ENCODE peak calls at places on chromosomes 12 and 14, in four cellular contexts. P, R, E and K are unnamed samples. For H3K4me1, the result is how much of the 10 kb centered on the place peaks cover.

GRCh38 chr14:25833341-25834121 is 764.3 kb downstream of the NOVA1 start:
- DNase-seq in P (no peak), R (peak), E (no peak), K (no peak)

GRCh38 chr12:49568442-49568776 is 467 bp upstream of the MCRS1 start:
- DNase-seq in P (peak), R (no peak), E (no peak), K (no peak)

GRCh38 chr12:27595231-27595642 is 71.2 kb downstream of the PPFIBP1 start:
- DNase-seq in P (no peak), R (no peak), E (no peak), K (peak)

GRCh38 chr14:102080183-102081080 is 6.4 kb downstream of the HSP90AA1 start:
- DNase-seq in P (peak), R (no peak), E (no peak), K (no peak)

GRCh38 chr12:110183386-110183785 is 59.2 kb downstream of the IFT81 start:
- DNase-seq in P (no peak), R (no peak), E (no peak), K (no peak)

GRCh38 chr14:100108042-100108825 is 43.0 kb downstream of the EVL start:
- DNase-seq in P (peak), R (peak), E (peak), K (peak)

GRCh38 chr12:81450920-81451739 is 308.0 kb downstream of the PPFIA2 start:
- DNase-seq in P (no peak), R (no peak), E (peak), K (no peak)

GRCh38 chr12:67279637-67280036 is 10.5 kb downstream of the CAND1 start:
- DNase-seq in P (no peak), R (no peak), E (no peak), K (no peak)

GRCh38 chr12:6927999-6928702 is 392 bp downstream of the ATN1 start:
- DNase-seq in P (peak), R (no peak), E (no peak), K (no peak)

GRCh38 chr14:24185741-24186140 is 2.9 kb downstream of the IPO4 start:
- DNase-seq in P (no peak), R (no peak), E (no peak), K (no peak)

GRCh38 chr12:105272814-105273416 is 36.9 kb upstream of the APPL2 start:
- DNase-seq in P (no peak), R (no peak), E (no peak), K (no peak)

GRCh38 chr12:51705450-51705849 is 114.4 kb downstream of the SCN8A start:
- DNase-seq in P (no peak), R (no peak), E (no peak), K (no peak)

GRCh38 chr12:15584366-15585041 is 204.7 kb downstream of the EPS8 start:
- DNase-seq in P (no peak), R (no peak), E (peak), K (no peak)

GRCh38 chr12:111443586-111443985 is 37.9 kb downstream of the SH2B3 start:
- DNase-seq in P (no peak), R (peak), E (no peak), K (peak)

GRCh38 chr12:109597795-109598427 is 24.3 kb downstream of the MVK start:
- DNase-seq in P (peak), R (peak), E (peak), K (peak)

GRCh38 chr14:77203611-77204456 is 22.2 kb downstream of the TMEM63C start:
- DNase-seq in P (no peak), R (no peak), E (no peak), K (no peak)

GRCh38 chr14:99792551-99793212 is 531 bp upstream of the EML1 start:
- DNase-seq in P (no peak), R (no peak), E (no peak), K (peak)

GRCh38 chr12:65152012-65152411 is 17.4 kb upstream of the LEMD3 start:
- DNase-seq in P (no peak), R (no peak), E (no peak), K (no peak)

GRCh38 chr12:10196210-10196609 is 16.5 kb upstream of the GABARAPL1 start:
- DNase-seq in P (no peak), R (no peak), E (no peak), K (no peak)

GRCh38 chr12:67981236-67982164 is 7.7 kb upstream of the IFNG-AS1 start:
- DNase-seq in P (no peak), R (no peak), E (peak), K (no peak)

GRCh38 chr12:126862500-126862899 is 1404.5 kb upstream of the TMEM132C start:
- DNase-seq in P (no peak), R (no peak), E (no peak), K (no peak)

GRCh38 chr12:91249059-91250055 is 66.7 kb upstream of the DCN start:
- DNase-seq in P (no peak), R (no peak), E (no peak), K (no peak)

GRCh38 chr14:91835197-91835919 is 32.0 kb downstream of the TC2N start:
- DNase-seq in P (no peak), R (peak), E (no peak), K (no peak)

GRCh38 chr14:74531467-74531866 is 37.9 kb downstream of the ISCA2 start:
- DNase-seq in P (no peak), R (peak), E (peak), K (no peak)

GRCh38 chr14:52025310-52025709 is 36.0 kb downstream of the RTRAF start:
- DNase-seq in P (no peak), R (no peak), E (no peak), K (no peak)

GRCh38 chr12:93369505-93369904 is 8.2 kb upstream of the NUDT4 start:
- DNase-seq in P (no peak), R (no peak), E (no peak), K (no peak)

GRCh38 chr12:118391424-118391823 is 15.1 kb downstream of the SUDS3 start:
- DNase-seq in P (no peak), R (no peak), E (no peak), K (no peak)

GRCh38 chr12:57757771-57758170 is 2.9 kb downstream of the MARCHF9 start:
- DNase-seq in P (no peak), R (no peak), E (no peak), K (no peak)

GRCh38 chr12:108597559-108598471 is at the start of gene TMEM119:
- DNase-seq in P (no peak), R (no peak), E (no peak), K (peak)

GRCh38 chr14:95500772-95501401 is 15.6 kb downstream of the SYNE3 start:
- DNase-seq in P (peak), R (peak), E (no peak), K (no peak)

GRCh38 chr14:64772394-64772950 is 68.2 kb downstream of the PLEKHG3 start:
- DNase-seq in P (peak), R (no peak), E (no peak), K (peak)

GRCh38 chr12:32039341-32039740 is 67.3 kb upstream of the BICD1 start:
- DNase-seq in P (no peak), R (no peak), E (no peak), K (no peak)

GRCh38 chr12:27244680-27245005 is 557 bp downstream of the STK38L start:
- DNase-seq in P (no peak), R (no peak), E (no peak), K (no peak)

GRCh38 chr12:3261782-3262359 is 184.7 kb downstream of the TSPAN9 start:
- DNase-seq in P (no peak), R (no peak), E (no peak), K (no peak)

GRCh38 chr12:54560374-54560858 is 11.0 kb downstream of the PDE1B start:
- DNase-seq in P (peak), R (peak), E (peak), K (peak)

GRCh38 chr12:69284131-69284530 is 44.8 kb downstream of the CPSF6 start:
- DNase-seq in P (peak), R (peak), E (peak), K (peak)

GRCh38 chr12:109389146-109389545 is 41.4 kb downstream of the MYO1H start:
- DNase-seq in P (no peak), R (no peak), E (no peak), K (no peak)

GRCh38 chr12:54993181-54993835 is 8.7 kb upstream of the TESPA1 start:
- DNase-seq in P (no peak), R (peak), E (peak), K (no peak)

GRCh38 chr12:120652671-120653435 is 12.4 kb downstream of the CABP1 start:
- DNase-seq in P (no peak), R (no peak), E (no peak), K (no peak)

DNA sequence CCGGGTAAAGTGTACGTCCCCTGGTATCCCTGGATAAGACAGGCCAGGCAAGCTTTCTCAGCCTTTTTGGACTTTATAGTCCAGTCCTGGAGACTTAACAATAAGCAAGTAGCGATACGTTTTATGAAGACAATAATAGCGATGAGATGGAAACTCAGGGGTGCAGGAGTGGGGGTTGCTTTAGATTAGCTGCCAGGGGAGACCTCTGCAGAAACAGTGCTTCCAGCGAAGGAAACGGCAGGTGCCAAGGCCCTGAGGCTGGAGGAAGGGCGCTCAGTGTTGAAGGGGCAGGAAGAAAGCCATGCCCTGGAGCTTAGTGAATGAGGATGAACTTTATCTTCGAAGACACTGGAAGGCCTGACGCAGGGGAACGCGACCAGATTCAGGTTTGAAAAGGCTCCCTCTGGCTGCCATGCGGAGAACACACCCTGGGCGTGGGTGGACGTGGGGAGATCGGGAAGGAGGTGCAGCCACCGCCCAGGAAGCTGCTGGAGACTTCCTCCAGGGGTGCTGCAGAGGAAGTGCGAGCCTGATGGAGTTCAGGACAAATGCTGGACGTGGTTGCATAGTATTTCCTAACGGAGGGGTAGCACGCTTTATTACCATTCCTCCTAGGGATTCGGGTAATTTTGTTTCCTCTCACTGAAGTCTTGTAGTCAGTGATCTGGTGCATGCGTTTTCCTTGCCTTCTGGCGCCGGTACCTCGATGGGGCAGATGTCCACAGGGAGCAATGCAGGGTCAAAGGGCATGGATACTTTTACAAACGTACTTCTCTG is 26.1 kb upstream of the UBC start:
- DNase-seq in P (peak), R (peak), E (peak), K (peak)
- TF ChIP-seq POLR2AphosphoS5 in P (peak), R (peak), E (peak), K (peak)

DNA sequence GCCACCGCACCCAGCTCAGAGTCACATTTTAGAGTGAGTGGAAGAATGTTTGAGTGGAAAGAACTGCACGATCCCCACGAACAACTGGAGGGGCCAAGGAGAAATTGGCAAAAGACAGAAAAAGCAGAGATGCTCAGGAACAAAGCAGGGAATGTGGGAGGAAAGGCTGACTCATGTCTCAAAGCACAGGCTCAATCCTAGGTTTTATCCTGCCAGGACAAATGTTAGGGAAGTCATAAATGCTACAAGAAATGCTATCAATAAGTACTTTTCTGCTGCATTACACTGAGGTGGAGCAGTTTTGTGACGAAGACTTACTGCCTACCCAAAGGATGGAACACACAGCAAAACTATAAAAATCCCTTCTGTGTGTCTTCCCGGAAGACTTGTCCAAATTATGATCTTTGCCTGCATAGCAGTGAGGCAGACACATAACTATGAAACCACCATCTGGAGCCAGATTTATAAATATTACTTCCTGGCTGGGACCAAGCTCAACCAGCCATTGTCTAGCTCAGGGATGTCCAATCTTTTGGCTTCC is 26.7 kb downstream of the NIN start:
- DNase-seq in P (no peak), R (no peak), E (no peak), K (no peak)
- H3K4me1 ChIP-seq in P (under half), R (under half), E (under half), K (under half)

DNA sequence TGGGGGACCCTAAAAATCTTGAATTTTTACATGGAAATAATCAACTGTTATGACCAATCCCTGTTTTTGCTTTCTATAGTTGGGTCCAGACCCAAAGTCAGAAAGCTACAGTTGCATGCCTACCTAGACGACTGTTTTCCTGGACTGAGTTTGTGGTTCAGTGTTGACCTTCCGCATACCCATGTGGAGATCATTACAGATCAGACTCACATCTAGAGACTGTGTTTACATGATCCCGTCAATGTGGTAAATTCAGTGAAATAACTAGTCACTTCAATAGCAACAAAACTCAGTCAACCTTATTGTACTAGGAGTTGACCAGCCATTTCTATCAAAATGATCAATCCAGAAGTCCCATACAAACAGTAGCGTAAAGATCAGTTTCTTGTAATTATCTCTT is 257.6 kb downstream of the EGLN3 start:
- DNase-seq in P (no peak), R (no peak), E (no peak), K (no peak)
- TF ChIP-seq POLR2AphosphoS5 in P (no peak), R (no peak), E (no peak), K (no peak)

GRCh38 chr12:5582541-5582940 is 150.6 kb downstream of the NTF3 start:
- DNase-seq in P (no peak), R (no peak), E (no peak), K (no peak)

GRCh38 chr12:5577741-5578140 is 145.8 kb downstream of the NTF3 start:
- DNase-seq in P (no peak), R (no peak), E (no peak), K (no peak)

GRCh38 chr12:5581616-5582367 is 149.9 kb downstream of the NTF3 start:
- DNase-seq in P (no peak), R (no peak), E (no peak), K (no peak)

GRCh38 chr12:5578775-5579174 is 146.9 kb downstream of the NTF3 start:
- DNase-seq in P (no peak), R (no peak), E (no peak), K (no peak)

DNA sequence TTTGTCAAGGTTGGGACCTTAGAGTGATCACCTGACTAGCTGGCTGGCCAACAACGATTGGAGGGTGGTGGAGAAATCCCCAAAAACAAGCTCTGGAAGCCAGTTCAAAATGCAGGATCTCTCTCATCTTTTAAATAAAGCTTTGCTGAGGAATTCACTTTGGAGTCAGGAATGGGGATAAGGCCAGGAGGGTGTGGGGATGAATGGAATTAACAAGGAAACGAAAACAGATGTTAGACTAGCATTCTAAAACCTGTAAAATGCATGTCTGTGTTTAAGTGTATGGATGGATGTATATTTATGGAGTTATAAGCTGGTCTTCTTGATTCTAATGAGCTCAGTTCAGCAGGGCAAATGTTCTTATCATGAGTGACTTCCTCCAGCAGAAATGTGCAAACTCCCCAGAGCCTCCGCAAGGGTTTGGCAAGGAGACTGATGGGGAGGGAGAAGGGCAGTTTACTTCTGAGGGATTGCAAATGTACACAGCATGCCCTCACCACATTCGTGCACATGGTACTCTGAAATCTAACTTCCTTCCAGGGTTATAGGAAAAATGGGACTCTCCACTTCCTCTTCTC is 149.1 kb downstream of the NTF3 start:
- DNase-seq in P (no peak), R (no peak), E (no peak), K (no peak)
- H3K4me1 ChIP-seq in P (under half), R (under half), E (under half), K (under half)

GRCh38 chr12:29200586-29200985 is 51.5 kb downstream of the FAR2 start:
- DNase-seq in P (no peak), R (no peak), E (no peak), K (no peak)
- TF ChIP-seq POLR2AphosphoS5 in P (no peak), R (no peak), E (no peak), K (no peak)